ENCODE peak calls at places on chromosome 4, in ten cellular contexts. One of them, this sample, is unnamed.

GRCh38 chr4:11011249-11011648 is 326.7 kb upstream of the CLNK start:
- DNase-seq in AG08395: no peak
- DNase-seq in dermis blood vessel endothelial cell: no peak
- DNase-seq in psoas muscle: no peak
- DNase-seq in endodermal cell: no peak
- DNase-seq in NCI-H345: no peak
- DNase-seq in Jurkat, Clone E6-1: no peak
- DNase-seq in Right ventricle myocardium superior: no peak
- DNase-seq in gastrocnemius medialis: no peak
- DNase-seq in B cell: no peak
- DNase-seq in this sample: no peak

GRCh38 chr4:93764647-93765246 is 63.8 kb upstream of the ATOH1 start:
- DNase-seq in AG08395: peak
- DNase-seq in dermis blood vessel endothelial cell: peak
- DNase-seq in psoas muscle: no peak
- DNase-seq in endodermal cell: no peak
- DNase-seq in NCI-H345: peak
- DNase-seq in Jurkat, Clone E6-1: peak
- DNase-seq in Right ventricle myocardium superior: no peak
- DNase-seq in gastrocnemius medialis: no peak
- DNase-seq in B cell: peak
- DNase-seq in this sample: peak

GRCh38 chr4:127965803-127966175 is 583 bp downstream of the ABHD18 start:
- DNase-seq in AG08395: peak
- DNase-seq in dermis blood vessel endothelial cell: peak
- DNase-seq in psoas muscle: no peak
- DNase-seq in endodermal cell: peak
- DNase-seq in NCI-H345: peak
- DNase-seq in Jurkat, Clone E6-1: peak
- DNase-seq in Right ventricle myocardium superior: peak
- DNase-seq in gastrocnemius medialis: peak
- DNase-seq in B cell: peak
- DNase-seq in this sample: peak

GRCh38 chr4:138919094-138919936 is 96.3 kb upstream of the NOCT start:
- DNase-seq in AG08395: peak
- DNase-seq in dermis blood vessel endothelial cell: peak
- DNase-seq in psoas muscle: peak
- DNase-seq in endodermal cell: peak
- DNase-seq in NCI-H345: peak
- DNase-seq in Jurkat, Clone E6-1: peak
- DNase-seq in Right ventricle myocardium superior: peak
- DNase-seq in gastrocnemius medialis: peak
- DNase-seq in B cell: no peak
- DNase-seq in this sample: peak

GRCh38 chr4:70722199-70722791 is 531 bp downstream of the RUFY3 start:
- DNase-seq in AG08395: peak
- DNase-seq in dermis blood vessel endothelial cell: peak
- DNase-seq in psoas muscle: no peak
- DNase-seq in endodermal cell: peak
- DNase-seq in NCI-H345: peak
- DNase-seq in Jurkat, Clone E6-1: peak
- DNase-seq in Right ventricle myocardium superior: no peak
- DNase-seq in gastrocnemius medialis: no peak
- DNase-seq in B cell: no peak
- DNase-seq in this sample: peak

GRCh38 chr4:63492515-63492914 is 916.7 kb downstream of the TECRL start:
- DNase-seq in AG08395: no peak
- DNase-seq in dermis blood vessel endothelial cell: no peak
- DNase-seq in psoas muscle: no peak
- DNase-seq in endodermal cell: peak
- DNase-seq in NCI-H345: no peak
- DNase-seq in Jurkat, Clone E6-1: peak
- DNase-seq in Right ventricle myocardium superior: no peak
- DNase-seq in gastrocnemius medialis: no peak
- DNase-seq in B cell: no peak
- DNase-seq in this sample: no peak

GRCh38 chr4:95141376-95141775 is 383.6 kb downstream of the BMPR1B start:
- DNase-seq in AG08395: no peak
- DNase-seq in dermis blood vessel endothelial cell: no peak
- DNase-seq in psoas muscle: no peak
- DNase-seq in endodermal cell: no peak
- DNase-seq in NCI-H345: no peak
- DNase-seq in Jurkat, Clone E6-1: no peak
- DNase-seq in Right ventricle myocardium superior: no peak
- DNase-seq in gastrocnemius medialis: no peak
- DNase-seq in B cell: no peak
- DNase-seq in this sample: no peak

GRCh38 chr4:15756361-15756861 is 21.7 kb upstream of the CD38 start:
- DNase-seq in AG08395: no peak
- DNase-seq in dermis blood vessel endothelial cell: peak
- DNase-seq in psoas muscle: no peak
- DNase-seq in endodermal cell: no peak
- DNase-seq in NCI-H345: no peak
- DNase-seq in Jurkat, Clone E6-1: peak
- DNase-seq in Right ventricle myocardium superior: no peak
- DNase-seq in gastrocnemius medialis: no peak
- DNase-seq in B cell: peak
- DNase-seq in this sample: peak

GRCh38 chr4:177380730-177381287 is 61.4 kb downstream of the AGA start:
- DNase-seq in AG08395: no peak
- DNase-seq in dermis blood vessel endothelial cell: peak
- DNase-seq in psoas muscle: no peak
- DNase-seq in endodermal cell: peak
- DNase-seq in NCI-H345: no peak
- DNase-seq in Jurkat, Clone E6-1: no peak
- DNase-seq in Right ventricle myocardium superior: no peak
- DNase-seq in gastrocnemius medialis: no peak
- DNase-seq in B cell: no peak
- DNase-seq in this sample: no peak

GRCh38 chr4:92183825-92184224 is 119.9 kb upstream of the GRID2 start:
- DNase-seq in AG08395: no peak
- DNase-seq in dermis blood vessel endothelial cell: no peak
- DNase-seq in psoas muscle: peak
- DNase-seq in endodermal cell: no peak
- DNase-seq in NCI-H345: no peak
- DNase-seq in Jurkat, Clone E6-1: no peak
- DNase-seq in Right ventricle myocardium superior: no peak
- DNase-seq in gastrocnemius medialis: no peak
- DNase-seq in B cell: no peak
- DNase-seq in this sample: no peak

GRCh38 chr4:122900314-122900713 is 22.1 kb downstream of the NUDT6 start:
- DNase-seq in AG08395: no peak
- DNase-seq in dermis blood vessel endothelial cell: no peak
- DNase-seq in psoas muscle: no peak
- DNase-seq in endodermal cell: no peak
- DNase-seq in NCI-H345: no peak
- DNase-seq in Jurkat, Clone E6-1: no peak
- DNase-seq in Right ventricle myocardium superior: no peak
- DNase-seq in gastrocnemius medialis: no peak
- DNase-seq in B cell: no peak
- DNase-seq in this sample: no peak

GRCh38 chr4:101200561-101200960 is 146.8 kb downstream of the PPP3CA start:
- DNase-seq in AG08395: peak
- DNase-seq in dermis blood vessel endothelial cell: peak
- DNase-seq in psoas muscle: no peak
- DNase-seq in endodermal cell: no peak
- DNase-seq in NCI-H345: no peak
- DNase-seq in Jurkat, Clone E6-1: no peak
- DNase-seq in Right ventricle myocardium superior: no peak
- DNase-seq in gastrocnemius medialis: no peak
- DNase-seq in B cell: no peak
- DNase-seq in this sample: peak

GRCh38 chr4:20528508-20528907 is 171.8 kb upstream of the PACRGL start:
- DNase-seq in AG08395: peak
- DNase-seq in dermis blood vessel endothelial cell: peak
- DNase-seq in psoas muscle: no peak
- DNase-seq in endodermal cell: no peak
- DNase-seq in NCI-H345: no peak
- DNase-seq in Jurkat, Clone E6-1: no peak
- DNase-seq in Right ventricle myocardium superior: no peak
- DNase-seq in gastrocnemius medialis: no peak
- DNase-seq in B cell: no peak
- DNase-seq in this sample: no peak

GRCh38 chr4:48191758-48192157 is 57.7 kb upstream of the TXK start:
- DNase-seq in AG08395: no peak
- DNase-seq in dermis blood vessel endothelial cell: no peak
- DNase-seq in psoas muscle: no peak
- DNase-seq in endodermal cell: no peak
- DNase-seq in NCI-H345: no peak
- DNase-seq in Jurkat, Clone E6-1: no peak
- DNase-seq in Right ventricle myocardium superior: no peak
- DNase-seq in gastrocnemius medialis: no peak
- DNase-seq in B cell: no peak
- DNase-seq in this sample: no peak

GRCh38 chr4:98748609-98749008 is 90.2 kb upstream of the TSPAN5 start:
- DNase-seq in AG08395: no peak
- DNase-seq in dermis blood vessel endothelial cell: no peak
- DNase-seq in psoas muscle: no peak
- DNase-seq in endodermal cell: no peak
- DNase-seq in NCI-H345: no peak
- DNase-seq in Jurkat, Clone E6-1: no peak
- DNase-seq in Right ventricle myocardium superior: no peak
- DNase-seq in gastrocnemius medialis: no peak
- DNase-seq in B cell: no peak
- DNase-seq in this sample: no peak

GRCh38 chr4:102517753-102518152 is 16.6 kb downstream of the NFKB1 start:
- DNase-seq in AG08395: no peak
- DNase-seq in dermis blood vessel endothelial cell: no peak
- DNase-seq in psoas muscle: no peak
- DNase-seq in endodermal cell: no peak
- DNase-seq in NCI-H345: no peak
- DNase-seq in Jurkat, Clone E6-1: no peak
- DNase-seq in Right ventricle myocardium superior: no peak
- DNase-seq in gastrocnemius medialis: no peak
- DNase-seq in B cell: no peak
- DNase-seq in this sample: no peak

This sample was measured in HFFc6.